ENCODE peak calls at places on chromosomes 5 and 9, in four cellular contexts. J is lower lobe of right lung, H is esophagus squamous epithelium, R is left ventricle myocardium inferior. V is an unnamed sample. For H3K9me3, the result is how much of the 10 kb centered on the place peaks cover.

GRCh38 chr9:96441798-96442445 is 8.0 kb upstream of the HABP4 start:
- DNase-seq in J (no peak), H (no peak), R (no peak), V (no peak)

GRCh38 chr5:119386945-119387344 is 31.1 kb downstream of the TNFAIP8 start:
- DNase-seq in J (no peak), H (no peak), R (no peak), V (no peak)

GRCh38 chr5:131068893-131069643 is 96.0 kb downstream of the HINT1 start:
- DNase-seq in J (no peak), H (no peak), R (no peak), V (no peak)

GRCh38 chr9:17462869-17463464 is 115.9 kb upstream of the SH3GL2 start:
- DNase-seq in J (no peak), H (no peak), R (no peak), V (no peak)

GRCh38 chr5:18553269-18553668 is 919.0 kb downstream of the TAF11L14 start:
- DNase-seq in J (no peak), H (no peak), R (no peak), V (no peak)

GRCh38 chr5:179801304-179802206 is 5.1 kb downstream of the MGAT4B start:
- DNase-seq in J (peak), H (peak), R (peak), V (peak)

GRCh38 chr9:311837-312236 is 97.2 kb downstream of the DOCK8 start:
- DNase-seq in J (no peak), H (no peak), R (no peak), V (no peak)

GRCh38 chr5:73967347-73967746 is 341.4 kb downstream of the ARHGEF28 start:
- DNase-seq in J (no peak), H (no peak), R (no peak), V (no peak)

GRCh38 chr5:96657068-96657467 is 5.1 kb upstream of the CAST start:
- DNase-seq in J (no peak), H (no peak), R (no peak), V (peak)

GRCh38 chr5:55037816-55038379 is 13.8 kb downstream of the GZMK start:
- DNase-seq in J (no peak), H (no peak), R (no peak), V (no peak)

GRCh38 chr5:141880961-141881801 is 3.0 kb upstream of the PCDH1 start:
- DNase-seq in J (no peak), H (no peak), R (peak), V (no peak)

GRCh38 chr9:124145903-124146575 is 111.7 kb upstream of the NEK6 start:
- DNase-seq in J (no peak), H (no peak), R (no peak), V (no peak)

GRCh38 chr5:121160591-121160990 is 691.1 kb upstream of the FTMT start:
- DNase-seq in J (no peak), H (no peak), R (no peak), V (no peak)

GRCh38 chr5:55320571-55320970 is 12.8 kb downstream of the MTREX start:
- DNase-seq in J (no peak), H (no peak), R (no peak), V (no peak)

GRCh38 chr9:124348831-124349230 is 66.4 kb downstream of the PSMB7 start:
- DNase-seq in J (peak), H (no peak), R (no peak), V (peak)

GRCh38 chr9:118652258-118652657 is 717.0 kb downstream of the BRINP1 start:
- DNase-seq in J (no peak), H (no peak), R (no peak), V (no peak)

GRCh38 chr5:45696206-45696836 is at the start of gene HCN1:
- DNase-seq in J (peak), H (no peak), R (peak), V (peak)

GRCh38 chr9:132609829-132610228 is 27.4 kb downstream of the BARHL1 start:
- DNase-seq in J (no peak), H (no peak), R (no peak), V (no peak)

GRCh38 chr5:7745882-7746735 is 104.8 kb downstream of the CFAP90 start:
- DNase-seq in J (peak), H (no peak), R (peak), V (no peak)

GRCh38 chr5:133565993-133566392 is 46.3 kb downstream of the FSTL4 start:
- DNase-seq in J (no peak), H (no peak), R (no peak), V (no peak)

GRCh38 chr5:150860422-150860821 is 14.1 kb downstream of the IRGM start:
- DNase-seq in J (no peak), H (no peak), R (no peak), V (no peak)

GRCh38 chr9:105038057-105038456 is 110.1 kb upstream of the ABCA1 start:
- DNase-seq in J (no peak), H (no peak), R (no peak), V (no peak)

GRCh38 chr5:161547573-161548471 is 1.3 kb upstream of the GABRB2 start:
- DNase-seq in J (no peak), H (no peak), R (no peak), V (no peak)

GRCh38 chr5:80198399-80198798 is 57.4 kb downstream of the SERINC5 start:
- DNase-seq in J (no peak), H (no peak), R (peak), V (no peak)

GRCh38 chr9:103266064-103266463 is 270.9 kb downstream of the CYLC2 start:
- DNase-seq in J (no peak), H (no peak), R (no peak), V (no peak)

GRCh38 chr9:125142560-125143376 is 560 bp downstream of the SCAI start:
- DNase-seq in J (no peak), H (no peak), R (no peak), V (no peak)

GRCh38 chr9:35758475-35759050 is 4.5 kb upstream of the MSMP start:
- DNase-seq in J (no peak), H (no peak), R (no peak), V (no peak)

GRCh38 chr5:1292139-1292538 is 2.7 kb downstream of the TERT start:
- DNase-seq in J (no peak), H (no peak), R (no peak), V (no peak)

GRCh38 chr5:154138701-154139100 is 51.8 kb upstream of the GALNT10 start:
- DNase-seq in J (no peak), H (no peak), R (peak), V (no peak)

GRCh38 chr5:61010759-61011460 is 65.9 kb downstream of the NDUFAF2 start:
- DNase-seq in J (no peak), H (no peak), R (no peak), V (no peak)

GRCh38 chr9:134687556-134687955 is 46.0 kb downstream of the COL5A1 start:
- DNase-seq in J (peak), H (no peak), R (no peak), V (peak)

GRCh38 chr5:18699681-18700080 is 1065.4 kb downstream of the TAF11L14 start:
- DNase-seq in J (no peak), H (no peak), R (no peak), V (no peak)

GRCh38 chr5:40480392-40480791 is 199.3 kb upstream of the PTGER4 start:
- DNase-seq in J (no peak), H (no peak), R (no peak), V (no peak)

GRCh38 chr5:163386352-163386751 is 51.0 kb upstream of the CCNG1 start:
- DNase-seq in J (no peak), H (no peak), R (no peak), V (no peak)

GRCh38 chr9:14487547-14488185 is 173.7 kb upstream of the NFIB start:
- DNase-seq in J (no peak), H (no peak), R (no peak), V (no peak)

DNA sequence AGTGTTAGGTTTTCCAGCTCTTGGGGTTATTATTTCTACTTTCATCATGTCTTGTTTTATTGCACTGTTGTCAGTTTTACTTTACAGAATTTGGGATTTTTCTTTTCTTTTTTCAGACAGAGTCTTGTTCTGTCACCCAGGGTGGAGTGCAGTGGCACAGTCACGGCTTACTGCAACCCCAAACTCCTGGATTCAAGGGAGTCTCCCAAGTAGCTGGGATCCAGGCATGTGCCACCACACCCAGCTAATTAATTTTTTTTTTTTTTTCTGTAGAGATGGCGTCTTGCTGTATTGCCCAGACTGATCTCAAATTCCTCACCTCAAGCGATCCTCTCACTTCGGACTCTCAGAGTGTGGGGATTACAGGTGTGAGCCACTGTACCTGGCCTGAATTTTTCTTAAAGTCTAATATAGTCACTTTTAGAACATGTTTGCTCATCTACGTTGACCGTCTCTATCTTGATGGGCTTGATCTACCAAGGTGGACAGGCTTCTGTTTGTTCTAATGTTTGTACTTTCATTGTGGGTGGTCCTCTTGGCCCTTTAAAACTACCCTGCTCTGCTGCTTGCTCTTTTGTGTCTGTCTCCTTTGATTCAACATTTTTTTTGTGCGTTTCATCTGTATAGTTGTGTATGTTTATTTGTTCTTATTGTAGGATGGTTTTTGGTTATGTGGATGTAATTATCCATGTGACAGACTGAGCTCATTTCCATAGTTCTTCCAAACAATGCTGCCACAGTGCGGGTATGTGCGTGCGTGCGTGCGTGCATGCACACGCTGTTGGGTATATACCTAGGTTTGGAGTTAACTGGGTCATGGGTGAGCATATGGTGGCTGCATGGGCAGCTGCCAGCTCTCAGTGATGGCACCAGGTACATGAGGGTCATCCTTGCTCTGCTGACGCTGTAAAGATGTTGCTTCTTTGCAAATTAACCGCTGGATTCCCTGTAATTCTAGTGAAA is 18.1 kb downstream of the PRRC2B start:
- DNase-seq in J (no peak), H (no peak), R (no peak), V (no peak)
- H3K9me3 ChIP-seq in J (under half), H (under half), R (under half), V (under half)

GRCh38 chr5:132190161-132190817 is 37.4 kb downstream of the P4HA2 start:
- DNase-seq in J (no peak), H (no peak), R (no peak), V (no peak)
- TF ChIP-seq CTCF in J (peak), H (peak), R (peak), V (peak)

GRCh38 chr9:18896531-18897179 is 136.4 kb downstream of the SAXO1 start:
- DNase-seq in J (no peak), H (no peak), R (no peak), V (no peak)
- H3K9me3 ChIP-seq in J (under half), H (under half), R (half or more), V (under half)

GRCh38 chr9:91036826-91037510 is 235.3 kb downstream of the SYK start:
- DNase-seq in J (peak), H (peak), R (peak), V (no peak)
- TF ChIP-seq CTCF in J (peak), H (peak), R (peak), V (peak)

GRCh38 chr5:178488696-178489095 is 101.5 kb downstream of the COL23A1 start:
- DNase-seq in J (no peak), H (no peak), R (no peak), V (no peak)
- H3K9me3 ChIP-seq in J (under half), H (under half), R (under half), V (under half)

GRCh38 chr5:93579561-93580386 is 1.2 kb downstream of the NR2F1-AS1 start:
- DNase-seq in J (peak), H (no peak), R (no peak), V (no peak)
- TF ChIP-seq CTCF in J (no peak), H (no peak), R (no peak), V (no peak)

V was measured in RWPE2.